ENCODE peak calls at places on chromosome 15, in four cellular contexts. Z is CD8-positive, alpha-beta T cell; A is AG09309; M is IMR-90. C is an unnamed sample.

GRCh38 chr15:66472176-66472999 is 25.2 kb downstream of the SNAPC5 start:
- DNase-seq in M (peak), Z (peak), A (no peak), C (no peak)

GRCh38 chr15:81049835-81050234 is 49.1 kb downstream of the TLNRD1 start:
- DNase-seq in A (no peak), Z (no peak), M (no peak), C (no peak)

GRCh38 chr15:37695719-37696118 is 238.7 kb upstream of the TMCO5A start:
- DNase-seq in A (no peak), Z (no peak), M (peak), C (peak)

GRCh38 chr15:36805278-36805677 is 225.9 kb downstream of the CDIN1 start:
- DNase-seq in A (no peak), M (no peak), Z (no peak), C (no peak)

GRCh38 chr15:71443538-71443937 is 328.3 kb downstream of the THSD4 start:
- DNase-seq in A (no peak), M (peak), Z (no peak), C (no peak)

GRCh38 chr15:76012021-76012551 is at the start of gene NRG4:
- DNase-seq in M (peak), A (no peak), Z (no peak), C (no peak)

GRCh38 chr15:67120839-67121540 is 55.6 kb downstream of the SMAD3 start:
- DNase-seq in Z (peak), M (peak), A (peak), C (peak)

GRCh38 chr15:37764733-37765191 is 169.7 kb upstream of the TMCO5A start:
- DNase-seq in Z (no peak), M (peak), A (peak), C (no peak)

GRCh38 chr15:33292718-33293307 is 18.0 kb upstream of the RYR3 start:
- DNase-seq in M (peak), Z (no peak), A (no peak), C (no peak)

GRCh38 chr15:95511680-95512079 is 818.8 kb upstream of the NR2F2 start:
- DNase-seq in Z (no peak), M (peak), A (no peak), C (no peak)

GRCh38 chr15:67181221-67181639 is 73.2 kb downstream of the AAGAB start:
- DNase-seq in A (no peak), M (no peak), Z (no peak), C (no peak)

GRCh38 chr15:47466357-47466756 is 250.9 kb upstream of the SEMA6D start:
- DNase-seq in A (no peak), M (peak), Z (no peak), C (peak)

DNA sequence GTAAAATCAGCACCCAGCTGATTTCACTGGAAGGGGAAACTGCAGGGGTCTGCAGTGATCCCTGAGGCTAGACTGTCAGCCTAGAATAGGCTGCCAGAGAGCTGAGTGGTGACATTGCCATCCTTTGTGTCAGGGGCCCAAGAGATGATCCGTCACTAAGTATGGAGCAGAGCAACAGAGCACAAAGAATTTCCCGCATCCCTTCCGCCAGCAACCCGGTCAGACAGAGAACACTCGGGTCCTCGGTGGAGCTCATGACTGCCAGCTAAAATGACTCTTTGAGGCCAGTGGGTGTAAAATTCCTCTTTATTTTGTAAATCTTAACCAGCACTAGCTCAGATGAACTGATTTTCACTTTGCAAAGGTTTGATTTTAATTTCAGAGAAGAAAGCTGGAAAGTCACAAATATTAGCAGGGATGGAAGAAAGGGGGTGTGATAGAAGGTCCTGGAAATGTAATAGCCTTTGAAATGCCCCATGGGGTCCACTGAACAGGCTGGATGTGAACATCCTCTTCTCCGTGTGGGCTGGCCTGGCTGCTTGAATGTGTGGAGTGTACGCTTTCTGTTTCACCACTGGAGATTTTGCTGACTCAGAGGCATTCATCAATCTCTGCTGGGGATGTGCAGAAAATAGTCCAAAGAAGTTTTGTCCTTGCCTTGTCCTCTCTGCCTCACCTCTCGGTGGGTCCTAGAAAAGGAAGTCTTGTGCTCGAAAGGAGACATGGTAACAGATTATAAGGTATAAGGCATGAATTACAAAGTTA is 138.8 kb downstream of the SV2B start:
- DNase-seq in Z (no peak), A (no peak), M (no peak), C (no peak)
- H3K4me3 ChIP-seq in Z (no peak), A (no peak), M (no peak), C (no peak)

GRCh38 chr15:85312925-85313324 is 67.5 kb upstream of the AKAP13 start:
- DNase-seq in Z (no peak), A (no peak), M (peak), C (no peak)
- TF ChIP-seq CTCF in Z (no peak), A (peak), M (peak), C (peak)

GRCh38 chr15:78070049-78070698 is 7.3 kb downstream of the TBC1D2B start:
- DNase-seq in Z (no peak), M (no peak), A (no peak), C (no peak)

GRCh38 chr15:78071378-78071777 is 6.1 kb downstream of the TBC1D2B start:
- DNase-seq in Z (no peak), M (no peak), A (no peak), C (no peak)

GRCh38 chr15:78075490-78076230 is 1.9 kb downstream of the TBC1D2B start:
- DNase-seq in A (no peak), M (peak), Z (no peak), C (peak)

GRCh38 chr15:78072080-78072892 is 5.2 kb downstream of the TBC1D2B start:
- DNase-seq in Z (no peak), M (peak), A (peak), C (peak)

DNA sequence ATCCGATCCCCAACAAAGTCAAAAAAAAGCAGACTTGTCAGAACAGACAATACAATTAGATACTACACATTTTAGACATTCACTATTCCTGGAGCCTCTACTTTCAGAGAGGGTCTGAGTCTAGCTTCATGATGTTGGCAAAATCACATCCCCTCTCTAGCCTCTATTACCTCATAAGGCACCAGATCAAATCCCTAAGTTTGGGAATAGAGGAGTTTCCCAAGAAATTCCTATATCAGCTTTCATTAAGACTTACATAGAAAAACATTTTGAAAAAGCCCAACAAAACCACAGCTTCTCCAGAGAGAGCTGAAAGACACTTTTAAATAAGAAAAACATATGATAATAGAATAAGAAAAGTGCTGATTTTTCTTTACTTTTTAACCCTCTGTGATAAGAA is 4.5 kb downstream of the TBC1D2B start:
- DNase-seq in M (no peak), Z (no peak), A (no peak), C (no peak)
- H3K4me3 ChIP-seq in M (no peak), Z (no peak), A (no peak), C (no peak)

DNA sequence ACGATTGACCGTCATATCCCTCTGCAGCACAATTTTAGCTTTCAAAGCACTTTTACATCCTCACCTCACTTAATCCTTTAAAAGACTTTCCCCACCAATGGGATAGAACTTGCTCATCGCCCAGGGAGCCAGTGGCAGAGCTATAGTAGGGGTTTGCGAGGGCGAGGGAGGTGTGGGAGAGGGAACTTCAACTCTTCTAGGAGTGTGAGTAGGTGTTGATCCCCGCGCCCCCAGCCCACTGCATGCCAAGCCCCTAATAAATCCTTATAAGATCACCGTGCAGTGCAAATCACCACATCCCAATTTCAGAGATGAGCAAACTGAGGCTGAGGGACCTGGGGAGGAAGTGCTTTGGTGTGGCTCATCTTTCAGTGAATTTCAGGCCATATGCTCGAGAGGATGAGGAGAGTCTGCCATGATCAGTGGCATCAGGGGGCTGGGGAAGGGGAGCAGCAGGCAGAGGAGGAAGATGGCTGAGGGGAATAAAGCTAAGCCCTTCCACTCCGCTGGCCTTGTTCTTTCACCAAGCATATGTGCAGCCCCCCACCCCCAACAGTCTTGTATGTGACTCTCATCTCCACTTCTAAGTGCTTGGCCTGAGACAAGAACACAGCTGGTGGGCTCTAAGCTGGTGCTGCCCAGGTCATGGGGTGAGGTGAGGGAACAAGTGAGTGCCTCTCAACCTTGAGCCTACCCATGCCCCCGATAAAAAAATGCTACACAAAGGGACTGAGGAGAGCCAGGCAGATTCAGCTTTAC is 5.1 kb downstream of the INSYN1 start:
- DNase-seq in M (no peak), Z (no peak), A (no peak), C (no peak)
- TF ChIP-seq CTCF in M (no peak), Z (no peak), A (no peak), C (no peak)

DNA sequence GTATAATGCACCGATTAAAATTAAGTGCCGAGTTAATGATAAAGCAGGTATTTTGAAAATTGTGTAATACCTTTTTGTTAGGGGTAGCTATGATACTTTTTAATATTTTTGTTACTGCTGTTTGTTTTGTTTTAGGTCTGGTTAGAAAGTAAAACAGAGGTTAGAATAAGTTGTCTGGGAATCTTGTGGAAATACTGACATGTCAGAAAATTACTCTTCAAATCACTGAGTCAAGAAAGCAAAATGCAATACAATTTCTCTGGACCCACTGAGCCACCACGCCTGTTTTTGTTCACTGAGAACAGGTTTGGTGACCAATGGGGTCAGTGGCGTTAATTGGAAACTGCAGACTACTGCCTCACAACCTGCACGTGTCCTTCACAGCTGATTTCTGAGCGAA is 601.6 kb downstream of the UNC13C start:
- DNase-seq in M (no peak), Z (no peak), A (no peak), C (no peak)
- H3K4me3 ChIP-seq in M (no peak), Z (no peak), A (no peak), C (no peak)

GRCh38 chr15:90337256-90337655 is 14.8 kb upstream of the ZNF774 start:
- DNase-seq in Z (no peak), A (no peak), M (no peak), C (no peak)
- TF ChIP-seq CTCF in Z (no peak), A (no peak), M (no peak), C (no peak)

GRCh38 chr15:82680200-82681102 is 29.2 kb downstream of the AP3B2 start:
- DNase-seq in Z (peak), A (no peak), M (no peak), C (no peak)
- H3K4me3 ChIP-seq in Z (peak), A (no peak), M (no peak), C (no peak)

GRCh38 chr15:56964182-56964581 is 45.7 kb downstream of the TCF12 start:
- DNase-seq in M (peak), A (no peak), Z (no peak), C (no peak)

GRCh38 chr15:56960116-56960515 is 41.7 kb downstream of the TCF12 start:
- DNase-seq in M (no peak), Z (no peak), A (no peak), C (no peak)

GRCh38 chr15:56963719-56964118 is 45.3 kb downstream of the TCF12 start:
- DNase-seq in M (no peak), A (no peak), Z (no peak), C (no peak)

GRCh38 chr15:56965614-56966013 is 47.2 kb downstream of the TCF12 start:
- DNase-seq in Z (no peak), M (no peak), A (no peak), C (no peak)

DNA sequence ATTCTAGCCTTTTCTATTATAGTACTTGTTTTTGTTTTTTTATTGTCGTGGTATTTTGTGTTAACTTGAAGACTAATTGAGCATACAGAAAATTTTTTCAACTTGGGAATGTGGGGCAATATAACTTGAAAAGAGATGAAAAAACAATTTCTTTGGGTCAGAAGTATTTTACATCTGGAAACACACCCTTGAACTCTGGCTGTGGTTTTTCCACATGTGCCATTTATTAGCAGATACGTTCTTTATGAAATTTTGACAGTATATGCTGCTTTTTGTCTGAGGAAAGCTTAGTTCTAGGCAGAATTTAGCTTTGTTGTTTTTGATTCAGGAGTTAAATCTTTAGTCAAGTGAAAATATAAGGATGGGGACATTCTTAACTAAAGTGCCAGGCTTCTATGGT is 44.7 kb downstream of the TCF12 start:
- DNase-seq in A (no peak), M (no peak), Z (no peak), C (no peak)
- TF ChIP-seq CTCF in A (no peak), M (no peak), Z (no peak), C (no peak)

GRCh38 chr15:52783929-52784798 is 6.0 kb downstream of the ONECUT1 start:
- DNase-seq in Z (peak), A (no peak), M (no peak), C (no peak)

GRCh38 chr15:52783191-52783829 is 6.8 kb downstream of the ONECUT1 start:
- DNase-seq in M (no peak), Z (no peak), A (no peak), C (no peak)

GRCh38 chr15:52778457-52778856 is 11.7 kb downstream of the ONECUT1 start:
- DNase-seq in M (no peak), Z (no peak), A (no peak), C (no peak)

GRCh38 chr15:52782514-52782913 is 7.6 kb downstream of the ONECUT1 start:
- DNase-seq in Z (no peak), A (no peak), M (no peak), C (no peak)

DNA sequence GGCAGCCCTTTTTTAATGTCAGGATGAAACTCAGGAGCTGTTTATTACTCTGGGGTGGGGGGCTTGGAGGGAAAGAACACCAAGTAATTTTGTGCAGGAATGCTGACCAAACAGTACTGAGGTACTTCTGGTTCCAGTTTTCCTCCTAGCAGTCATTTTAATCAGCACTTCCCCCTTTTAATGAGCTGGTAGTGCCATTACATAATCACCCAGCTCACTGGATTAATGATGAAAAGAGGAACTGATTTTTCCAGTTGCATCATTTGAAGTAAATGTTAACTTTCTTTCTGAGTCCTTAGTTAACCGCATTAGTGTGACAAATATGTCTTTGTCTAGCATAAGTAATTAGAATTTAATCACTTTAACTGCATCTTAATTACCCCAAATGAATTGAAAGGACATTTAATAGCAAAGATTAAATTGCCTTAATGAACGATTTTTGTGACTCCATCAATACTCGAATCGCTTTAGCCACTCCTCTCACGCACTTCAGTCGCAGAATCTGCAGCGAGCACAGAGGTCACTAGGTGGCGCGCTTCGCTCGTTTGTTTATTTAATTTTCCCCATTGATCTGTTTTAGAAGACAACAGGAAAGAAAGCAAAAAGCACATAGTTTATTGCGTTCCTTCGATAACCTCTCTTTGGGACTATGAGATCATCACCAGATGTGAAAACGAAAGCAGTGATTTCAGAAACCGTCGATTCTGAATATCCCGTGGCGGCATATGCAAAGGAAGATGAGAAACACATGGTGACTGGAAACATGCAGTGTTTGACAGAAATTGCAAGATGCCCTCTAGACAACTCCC is 9.8 kb downstream of the ONECUT1 start:
- DNase-seq in A (peak), Z (peak), M (peak), C (no peak)
- H3K4me3 ChIP-seq in A (no peak), Z (no peak), M (peak), C (peak)

C was measured in AG04449.